ENCODE peak calls at places on chromosomes 12 and 14, in nine cellular contexts. One of them, this sample, is unnamed. For H3K36me3 and H3K4me1, the result is how much of the 10 kb centered on the place peaks cover.

GRCh38 chr14:103880334-103880985 is 33.1 kb upstream of the PPP1R13B start:
- DNase-seq in CD8-positive, alpha-beta memory T cell: peak
- DNase-seq in Peyer's patch: peak
- DNase-seq in heart right ventricle: peak
- DNase-seq in right lobe of liver: peak
- DNase-seq in CD8-positive, alpha-beta T cell: peak
- DNase-seq in transverse colon: peak
- DNase-seq in cardiac muscle cell: peak
- DNase-seq in CD4-positive, CD25-positive, alpha-beta regulatory T cell: peak
- DNase-seq in this sample: peak

GRCh38 chr12:122350444-122350843 is 72.0 kb downstream of the CLIP1 start:
- DNase-seq in CD8-positive, alpha-beta memory T cell: no peak
- DNase-seq in Peyer's patch: no peak
- DNase-seq in heart right ventricle: peak
- DNase-seq in right lobe of liver: peak
- DNase-seq in CD8-positive, alpha-beta T cell: no peak
- DNase-seq in transverse colon: no peak
- DNase-seq in cardiac muscle cell: peak
- DNase-seq in CD4-positive, CD25-positive, alpha-beta regulatory T cell: no peak
- DNase-seq in this sample: no peak

GRCh38 chr14:57831981-57832380 is 33.9 kb downstream of the SLC35F4 start:
- DNase-seq in CD8-positive, alpha-beta memory T cell: no peak
- DNase-seq in Peyer's patch: no peak
- DNase-seq in heart right ventricle: no peak
- DNase-seq in right lobe of liver: no peak
- DNase-seq in CD8-positive, alpha-beta T cell: no peak
- DNase-seq in transverse colon: no peak
- DNase-seq in cardiac muscle cell: no peak
- DNase-seq in CD4-positive, CD25-positive, alpha-beta regulatory T cell: no peak
- DNase-seq in this sample: no peak

GRCh38 chr12:52630609-52631200 is 12.3 kb upstream of the KRT73 start:
- DNase-seq in CD8-positive, alpha-beta memory T cell: no peak
- DNase-seq in Peyer's patch: no peak
- DNase-seq in heart right ventricle: no peak
- DNase-seq in right lobe of liver: no peak
- DNase-seq in CD8-positive, alpha-beta T cell: no peak
- DNase-seq in transverse colon: no peak
- DNase-seq in cardiac muscle cell: no peak
- DNase-seq in CD4-positive, CD25-positive, alpha-beta regulatory T cell: no peak
- DNase-seq in this sample: no peak

GRCh38 chr14:100391777-100392176 is 68.6 kb downstream of the SLC25A47 start:
- DNase-seq in CD8-positive, alpha-beta memory T cell: no peak
- DNase-seq in Peyer's patch: no peak
- DNase-seq in heart right ventricle: no peak
- DNase-seq in right lobe of liver: no peak
- DNase-seq in CD8-positive, alpha-beta T cell: no peak
- DNase-seq in transverse colon: no peak
- DNase-seq in cardiac muscle cell: no peak
- DNase-seq in CD4-positive, CD25-positive, alpha-beta regulatory T cell: no peak
- DNase-seq in this sample: no peak

GRCh38 chr12:104998423-104999346 is 12.6 kb downstream of the NOPCHAP1 start:
- DNase-seq in CD8-positive, alpha-beta memory T cell: no peak
- DNase-seq in Peyer's patch: peak
- DNase-seq in heart right ventricle: no peak
- DNase-seq in right lobe of liver: no peak
- DNase-seq in CD8-positive, alpha-beta T cell: no peak
- DNase-seq in transverse colon: peak
- DNase-seq in cardiac muscle cell: no peak
- DNase-seq in CD4-positive, CD25-positive, alpha-beta regulatory T cell: no peak
- DNase-seq in this sample: no peak

GRCh38 chr12:120159509-120160237 is 34.8 kb downstream of the GCN1 start:
- DNase-seq in CD8-positive, alpha-beta memory T cell: no peak
- DNase-seq in Peyer's patch: no peak
- DNase-seq in heart right ventricle: no peak
- DNase-seq in right lobe of liver: no peak
- DNase-seq in CD8-positive, alpha-beta T cell: no peak
- DNase-seq in transverse colon: no peak
- DNase-seq in cardiac muscle cell: no peak
- DNase-seq in CD4-positive, CD25-positive, alpha-beta regulatory T cell: no peak
- DNase-seq in this sample: no peak

GRCh38 chr12:26226629-26227375 is 31.4 kb downstream of the SSPN start:
- DNase-seq in CD8-positive, alpha-beta memory T cell: no peak
- DNase-seq in Peyer's patch: peak
- DNase-seq in heart right ventricle: peak
- DNase-seq in right lobe of liver: peak
- DNase-seq in CD8-positive, alpha-beta T cell: no peak
- DNase-seq in transverse colon: peak
- DNase-seq in cardiac muscle cell: peak
- DNase-seq in CD4-positive, CD25-positive, alpha-beta regulatory T cell: no peak
- DNase-seq in this sample: no peak

GRCh38 chr12:42887657-42888056 is 298.1 kb upstream of the PRICKLE1 start:
- DNase-seq in CD8-positive, alpha-beta memory T cell: no peak
- DNase-seq in Peyer's patch: no peak
- DNase-seq in heart right ventricle: no peak
- DNase-seq in right lobe of liver: no peak
- DNase-seq in CD8-positive, alpha-beta T cell: no peak
- DNase-seq in transverse colon: no peak
- DNase-seq in cardiac muscle cell: no peak
- DNase-seq in CD4-positive, CD25-positive, alpha-beta regulatory T cell: no peak
- DNase-seq in this sample: no peak

GRCh38 chr12:68334136-68334535 is 2.0 kb upstream of the MDM1 start:
- DNase-seq in CD8-positive, alpha-beta memory T cell: no peak
- DNase-seq in Peyer's patch: no peak
- DNase-seq in heart right ventricle: no peak
- DNase-seq in right lobe of liver: peak
- DNase-seq in CD8-positive, alpha-beta T cell: no peak
- DNase-seq in transverse colon: peak
- DNase-seq in cardiac muscle cell: no peak
- DNase-seq in CD4-positive, CD25-positive, alpha-beta regulatory T cell: no peak
- DNase-seq in this sample: no peak

GRCh38 chr12:51897181-51897580 is 9.3 kb downstream of the ANKRD33 start:
- DNase-seq in CD8-positive, alpha-beta memory T cell: no peak
- DNase-seq in Peyer's patch: peak
- DNase-seq in heart right ventricle: peak
- DNase-seq in right lobe of liver: no peak
- DNase-seq in CD8-positive, alpha-beta T cell: no peak
- DNase-seq in transverse colon: no peak
- DNase-seq in cardiac muscle cell: peak
- DNase-seq in CD4-positive, CD25-positive, alpha-beta regulatory T cell: no peak
- DNase-seq in this sample: no peak

GRCh38 chr12:6373022-6373787 is 2.2 kb downstream of the SCNN1A start:
- DNase-seq in CD8-positive, alpha-beta memory T cell: no peak
- DNase-seq in Peyer's patch: peak
- DNase-seq in heart right ventricle: no peak
- DNase-seq in right lobe of liver: no peak
- DNase-seq in CD8-positive, alpha-beta T cell: no peak
- DNase-seq in transverse colon: peak
- DNase-seq in cardiac muscle cell: no peak
- DNase-seq in CD4-positive, CD25-positive, alpha-beta regulatory T cell: no peak
- DNase-seq in this sample: no peak

GRCh38 chr12:123614531-123614930 is 12.6 kb downstream of the DDX55 start:
- DNase-seq in CD8-positive, alpha-beta memory T cell: no peak
- DNase-seq in Peyer's patch: no peak
- DNase-seq in heart right ventricle: no peak
- DNase-seq in right lobe of liver: no peak
- DNase-seq in CD8-positive, alpha-beta T cell: no peak
- DNase-seq in transverse colon: no peak
- DNase-seq in cardiac muscle cell: peak
- DNase-seq in CD4-positive, CD25-positive, alpha-beta regulatory T cell: no peak
- DNase-seq in this sample: no peak

GRCh38 chr14:84584526-84584925 is 945.4 kb upstream of the FLRT2 start:
- DNase-seq in CD8-positive, alpha-beta memory T cell: no peak
- DNase-seq in Peyer's patch: no peak
- DNase-seq in heart right ventricle: no peak
- DNase-seq in right lobe of liver: no peak
- DNase-seq in CD8-positive, alpha-beta T cell: no peak
- DNase-seq in transverse colon: no peak
- DNase-seq in cardiac muscle cell: no peak
- DNase-seq in CD4-positive, CD25-positive, alpha-beta regulatory T cell: no peak
- DNase-seq in this sample: no peak

GRCh38 chr14:84826349-84826748 is 703.6 kb upstream of the FLRT2 start:
- DNase-seq in CD8-positive, alpha-beta memory T cell: no peak
- DNase-seq in Peyer's patch: no peak
- DNase-seq in heart right ventricle: no peak
- DNase-seq in right lobe of liver: no peak
- DNase-seq in CD8-positive, alpha-beta T cell: no peak
- DNase-seq in transverse colon: no peak
- DNase-seq in cardiac muscle cell: no peak
- DNase-seq in CD4-positive, CD25-positive, alpha-beta regulatory T cell: no peak
- DNase-seq in this sample: no peak

GRCh38 chr12:95723693-95724384 is 66.7 kb downstream of the NTN4 start:
- DNase-seq in CD8-positive, alpha-beta memory T cell: no peak
- DNase-seq in Peyer's patch: no peak
- DNase-seq in heart right ventricle: no peak
- DNase-seq in right lobe of liver: no peak
- DNase-seq in CD8-positive, alpha-beta T cell: no peak
- DNase-seq in transverse colon: no peak
- DNase-seq in cardiac muscle cell: no peak
- DNase-seq in CD4-positive, CD25-positive, alpha-beta regulatory T cell: no peak
- DNase-seq in this sample: no peak

GRCh38 chr14:95635051-95635450 is 51.2 kb upstream of the TCL1B start:
- DNase-seq in CD8-positive, alpha-beta memory T cell: no peak
- DNase-seq in Peyer's patch: no peak
- DNase-seq in heart right ventricle: no peak
- DNase-seq in right lobe of liver: no peak
- DNase-seq in CD8-positive, alpha-beta T cell: no peak
- DNase-seq in transverse colon: no peak
- DNase-seq in cardiac muscle cell: no peak
- DNase-seq in CD4-positive, CD25-positive, alpha-beta regulatory T cell: no peak
- DNase-seq in this sample: no peak

GRCh38 chr14:56176530-56176929 is 58.3 kb downstream of the PELI2 start:
- DNase-seq in CD8-positive, alpha-beta memory T cell: no peak
- DNase-seq in Peyer's patch: no peak
- DNase-seq in heart right ventricle: no peak
- DNase-seq in right lobe of liver: no peak
- DNase-seq in CD8-positive, alpha-beta T cell: no peak
- DNase-seq in transverse colon: no peak
- DNase-seq in cardiac muscle cell: no peak
- DNase-seq in CD4-positive, CD25-positive, alpha-beta regulatory T cell: no peak
- DNase-seq in this sample: no peak

GRCh38 chr14:85125331-85125730 is 404.6 kb upstream of the FLRT2 start:
- DNase-seq in CD8-positive, alpha-beta memory T cell: no peak
- DNase-seq in Peyer's patch: no peak
- DNase-seq in heart right ventricle: no peak
- DNase-seq in right lobe of liver: no peak
- DNase-seq in CD8-positive, alpha-beta T cell: no peak
- DNase-seq in transverse colon: no peak
- DNase-seq in cardiac muscle cell: no peak
- DNase-seq in CD4-positive, CD25-positive, alpha-beta regulatory T cell: no peak
- DNase-seq in this sample: no peak

DNA sequence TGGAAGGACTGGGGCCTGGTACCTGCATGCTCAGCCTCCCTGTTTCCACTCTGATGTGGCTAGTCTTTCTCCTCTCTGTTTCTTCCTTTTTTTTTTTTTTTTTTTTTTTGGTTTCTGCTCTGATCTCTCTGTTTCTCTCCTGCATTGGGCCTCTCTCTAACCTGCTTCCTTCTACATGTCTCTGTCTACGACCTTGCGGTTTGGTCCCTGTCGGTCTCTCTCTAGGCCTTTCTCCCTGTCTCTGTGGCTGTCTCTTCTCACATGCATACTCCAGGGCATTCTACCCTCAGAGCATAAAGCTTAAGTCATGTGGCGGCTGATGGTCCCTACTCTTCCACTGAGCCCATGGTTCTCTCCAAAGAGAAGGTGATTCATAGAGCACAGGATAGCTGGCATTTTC is 1096.6 kb downstream of the BCL11B start:
- DNase-seq in CD8-positive, alpha-beta memory T cell: no peak
- DNase-seq in Peyer's patch: no peak
- DNase-seq in heart right ventricle: no peak
- DNase-seq in right lobe of liver: no peak
- DNase-seq in CD8-positive, alpha-beta T cell: no peak
- DNase-seq in transverse colon: no peak
- DNase-seq in cardiac muscle cell: no peak
- DNase-seq in CD4-positive, CD25-positive, alpha-beta regulatory T cell: no peak
- DNase-seq in this sample: no peak
- H3K36me3 ChIP-seq in CD8-positive, alpha-beta memory T cell: under half
- H3K36me3 ChIP-seq in Peyer's patch: under half
- H3K36me3 ChIP-seq in heart right ventricle: under half
- H3K36me3 ChIP-seq in right lobe of liver: under half
- H3K36me3 ChIP-seq in CD8-positive, alpha-beta T cell: under half
- H3K36me3 ChIP-seq in transverse colon: under half
- H3K36me3 ChIP-seq in cardiac muscle cell: under half
- H3K36me3 ChIP-seq in CD4-positive, CD25-positive, alpha-beta regulatory T cell: under half
- H3K36me3 ChIP-seq in this sample: under half

DNA sequence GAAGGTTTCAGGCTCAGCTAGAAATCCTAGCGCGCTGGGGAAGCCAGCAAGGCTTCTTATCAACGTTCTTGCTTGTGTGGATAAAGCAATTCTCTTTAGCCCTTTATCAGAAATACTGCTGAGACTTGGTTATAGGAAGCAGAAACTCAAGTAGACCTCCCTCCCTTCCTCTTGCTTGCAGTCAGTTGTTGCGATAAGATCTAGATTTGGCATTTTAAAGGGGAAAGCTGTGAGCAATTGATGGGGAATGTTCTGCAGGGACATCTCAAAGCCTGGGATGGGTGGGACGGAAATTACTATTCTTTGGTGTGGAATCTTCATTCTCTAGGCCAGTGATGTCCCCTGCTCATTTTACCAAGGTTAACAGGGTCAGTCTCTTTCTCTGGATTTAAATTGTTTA is 76.4 kb upstream of the ANO4 start:
- DNase-seq in CD8-positive, alpha-beta memory T cell: no peak
- DNase-seq in Peyer's patch: no peak
- DNase-seq in heart right ventricle: no peak
- DNase-seq in right lobe of liver: no peak
- DNase-seq in CD8-positive, alpha-beta T cell: no peak
- DNase-seq in transverse colon: no peak
- DNase-seq in cardiac muscle cell: peak
- DNase-seq in CD4-positive, CD25-positive, alpha-beta regulatory T cell: no peak
- DNase-seq in this sample: no peak
- H3K4me1 ChIP-seq in CD8-positive, alpha-beta memory T cell: under half
- H3K4me1 ChIP-seq in Peyer's patch: under half
- H3K4me1 ChIP-seq in heart right ventricle: under half
- H3K4me1 ChIP-seq in right lobe of liver: under half
- H3K4me1 ChIP-seq in CD8-positive, alpha-beta T cell: under half
- H3K4me1 ChIP-seq in transverse colon: under half
- H3K4me1 ChIP-seq in cardiac muscle cell: under half
- H3K4me1 ChIP-seq in CD4-positive, CD25-positive, alpha-beta regulatory T cell: under half
- H3K4me1 ChIP-seq in this sample: under half

DNA sequence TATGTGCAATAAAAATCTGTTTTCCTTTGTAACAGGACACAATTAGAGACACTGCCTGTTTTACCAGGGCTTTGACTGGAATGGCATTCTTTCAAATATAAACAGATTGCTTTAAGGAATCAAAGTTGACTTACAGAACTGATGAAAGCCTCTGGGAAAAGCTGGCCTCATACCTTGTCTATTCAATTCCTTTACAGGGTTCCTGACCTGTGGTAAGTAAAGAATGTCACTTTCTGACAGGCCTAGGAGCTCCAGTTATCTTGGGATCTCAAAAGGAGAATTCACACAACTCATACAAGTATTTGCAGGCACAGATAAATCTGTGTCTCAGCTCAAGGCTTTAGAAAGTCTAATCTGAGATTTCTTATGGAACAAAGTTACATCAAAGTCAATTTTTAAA is 88.4 kb downstream of the BCAT1 start:
- DNase-seq in CD8-positive, alpha-beta memory T cell: no peak
- DNase-seq in Peyer's patch: no peak
- DNase-seq in heart right ventricle: no peak
- DNase-seq in right lobe of liver: no peak
- DNase-seq in CD8-positive, alpha-beta T cell: no peak
- DNase-seq in transverse colon: no peak
- DNase-seq in cardiac muscle cell: no peak
- DNase-seq in CD4-positive, CD25-positive, alpha-beta regulatory T cell: no peak
- DNase-seq in this sample: no peak
- H3K36me3 ChIP-seq in CD8-positive, alpha-beta memory T cell: under half
- H3K36me3 ChIP-seq in Peyer's patch: under half
- H3K36me3 ChIP-seq in heart right ventricle: under half
- H3K36me3 ChIP-seq in right lobe of liver: under half
- H3K36me3 ChIP-seq in CD8-positive, alpha-beta T cell: under half
- H3K36me3 ChIP-seq in transverse colon: under half
- H3K36me3 ChIP-seq in cardiac muscle cell: under half
- H3K36me3 ChIP-seq in CD4-positive, CD25-positive, alpha-beta regulatory T cell: under half
- H3K36me3 ChIP-seq in this sample: under half

GRCh38 chr12:76863005-76863670 is 15.7 kb downstream of the CSRP2 start:
- DNase-seq in CD8-positive, alpha-beta memory T cell: no peak
- DNase-seq in Peyer's patch: no peak
- DNase-seq in heart right ventricle: no peak
- DNase-seq in right lobe of liver: peak
- DNase-seq in CD8-positive, alpha-beta T cell: no peak
- DNase-seq in transverse colon: no peak
- DNase-seq in cardiac muscle cell: peak
- DNase-seq in CD4-positive, CD25-positive, alpha-beta regulatory T cell: no peak
- DNase-seq in this sample: no peak
- H3K4me1 ChIP-seq in CD8-positive, alpha-beta memory T cell: under half
- H3K4me1 ChIP-seq in Peyer's patch: under half
- H3K4me1 ChIP-seq in heart right ventricle: under half
- H3K4me1 ChIP-seq in right lobe of liver: under half
- H3K4me1 ChIP-seq in CD8-positive, alpha-beta T cell: under half
- H3K4me1 ChIP-seq in transverse colon: under half
- H3K4me1 ChIP-seq in cardiac muscle cell: under half
- H3K4me1 ChIP-seq in CD4-positive, CD25-positive, alpha-beta regulatory T cell: under half
- H3K4me1 ChIP-seq in this sample: under half